ENCODE peak calls at places on chromosomes 13 and 19, in ten cellular contexts. H is psoas muscle, J is heart left ventricle, T is tibial nerve, Q is pancreas, E is lung, U is tibial artery, I is ovary, W is mammary epithelial cell, K is hepatocyte. X is an unnamed sample.

GRCh38 chr19:5145521-5146511 is 176.9 kb downstream of the KDM4B start:
- DNase-seq in E (no peak), Q (peak), K (no peak), I (peak), T (no peak), J (peak), W (no peak), U (no peak), H (peak), X (no peak)

GRCh38 chr19:30459859-30460258 is 87.7 kb downstream of the ZNF536 start:
- DNase-seq in K (no peak), H (no peak), Q (no peak), W (no peak), J (no peak), U (no peak), I (no peak), E (no peak), T (no peak), X (no peak)

GRCh38 chr13:113764793-113765190 is 5.8 kb downstream of the TMEM255B start:
- DNase-seq in T (no peak), J (peak), I (no peak), W (no peak), U (no peak), K (no peak), H (no peak), E (no peak), Q (no peak), X (no peak)

GRCh38 chr19:39941151-39941550 is 6.7 kb upstream of the FCGBP start:
- DNase-seq in H (no peak), T (no peak), K (no peak), E (no peak), J (no peak), I (no peak), Q (no peak), U (no peak), W (no peak), X (no peak)

GRCh38 chr19:41694196-41694595 is 6.1 kb upstream of the CEACAM7 start:
- DNase-seq in H (no peak), J (no peak), K (no peak), U (no peak), E (no peak), I (no peak), W (no peak), Q (no peak), T (no peak), X (no peak)

GRCh38 chr13:52029569-52029968 is 5.1 kb downstream of the UTP14C start:
- DNase-seq in T (no peak), H (no peak), E (no peak), U (no peak), W (no peak), K (no peak), I (no peak), J (no peak), Q (no peak), X (no peak)

GRCh38 chr19:36421749-36422481 is 3.5 kb upstream of the ZFP82 start:
- DNase-seq in U (no peak), E (no peak), W (no peak), Q (no peak), J (no peak), H (no peak), T (no peak), I (no peak), K (no peak), X (no peak)

GRCh38 chr19:42351079-42351735 is 25.8 kb downstream of the MEGF8 start:
- DNase-seq in U (no peak), K (no peak), W (no peak), J (peak), E (no peak), Q (no peak), T (no peak), H (no peak), I (no peak), X (no peak)

GRCh38 chr19:887072-887471 is 5.9 kb downstream of the MED16 start:
- DNase-seq in E (no peak), T (no peak), K (peak), H (no peak), J (no peak), Q (no peak), I (no peak), W (no peak), U (no peak), X (no peak)

GRCh38 chr13:54633461-54633860 is 1604.8 kb downstream of the OLFM4 start:
- DNase-seq in E (no peak), H (no peak), T (no peak), U (no peak), J (no peak), W (no peak), K (no peak), Q (no peak), I (no peak), X (no peak)

GRCh38 chr19:40716031-40716654 is 543 bp downstream of the COQ8B start:
- DNase-seq in H (peak), T (no peak), Q (no peak), I (peak), K (no peak), E (no peak), U (peak), W (peak), J (peak), X (peak)

GRCh38 chr19:28793391-28794168 is 419.4 kb downstream of the UQCRFS1 start:
- DNase-seq in J (no peak), E (no peak), Q (peak), I (no peak), K (peak), W (no peak), H (no peak), U (no peak), T (no peak), X (no peak)

GRCh38 chr19:39398297-39398864 is 7.2 kb downstream of the MED29 start:
- DNase-seq in T (peak), U (peak), W (peak), E (peak), Q (peak), I (no peak), H (peak), K (peak), J (peak), X (peak)

GRCh38 chr19:10603873-10604459 is 16.9 kb upstream of the AP1M2 start:
- DNase-seq in W (peak), J (no peak), H (no peak), E (no peak), U (peak), Q (no peak), K (no peak), T (no peak), I (no peak), X (no peak)

GRCh38 chr19:41528106-41528505 is 47.9 kb upstream of the CEACAM21 start:
- DNase-seq in T (no peak), K (no peak), U (no peak), Q (no peak), W (peak), J (no peak), I (no peak), E (no peak), H (no peak), X (no peak)

GRCh38 chr19:40576181-40576584 is 490 bp upstream of the SHKBP1 start:
- DNase-seq in H (peak), K (no peak), U (no peak), W (no peak), T (no peak), E (no peak), Q (no peak), J (no peak), I (no peak), X (no peak)

GRCh38 chr13:96020155-96020575 is 33.0 kb downstream of the UGGT2 start:
- DNase-seq in Q (no peak), T (no peak), U (no peak), J (no peak), H (no peak), W (peak), I (no peak), K (peak), E (no peak), X (peak)

GRCh38 chr19:58491393-58491792 is 15.2 kb downstream of the ZNF446 start:
- DNase-seq in Q (no peak), U (no peak), W (no peak), H (no peak), E (no peak), I (no peak), K (no peak), J (no peak), T (no peak), X (no peak)

GRCh38 chr19:49687566-49688316 is 1.7 kb upstream of the ADM5 start:
- DNase-seq in T (no peak), H (no peak), W (no peak), Q (no peak), I (no peak), E (no peak), U (no peak), J (no peak), K (no peak), X (no peak)

GRCh38 chr13:33787051-33787591 is 30.8 kb upstream of the RFC3 start:
- DNase-seq in Q (no peak), J (no peak), T (no peak), H (no peak), E (no peak), U (no peak), I (no peak), K (no peak), W (peak), X (no peak)

GRCh38 chr19:33245948-33246728 is 20.5 kb upstream of the SLC7A10 start:
- DNase-seq in T (no peak), W (no peak), Q (no peak), K (no peak), I (no peak), H (no peak), E (no peak), J (peak), U (no peak), X (no peak)

GRCh38 chr19:41420101-41420880 is 6.9 kb downstream of the B3GNT8 start:
- DNase-seq in E (no peak), U (peak), K (no peak), W (no peak), H (no peak), Q (no peak), I (no peak), T (no peak), J (no peak), X (no peak)

GRCh38 chr19:17255150-17255621 is 9.4 kb downstream of the USHBP1 start:
- DNase-seq in K (peak), T (no peak), E (peak), J (no peak), I (no peak), U (no peak), W (no peak), H (no peak), Q (no peak), X (no peak)

GRCh38 chr13:27161980-27162379 is 9.6 kb downstream of the USP12 start:
- DNase-seq in J (no peak), Q (no peak), T (no peak), U (no peak), W (no peak), E (no peak), H (no peak), K (no peak), I (no peak), X (no peak)

GRCh38 chr13:110455941-110456340 is 105.6 kb downstream of the RAB20 start:
- DNase-seq in W (peak), Q (peak), U (peak), H (peak), E (peak), T (peak), J (peak), I (peak), K (peak), X (peak)

GRCh38 chr19:50838239-50838638 is 4.9 kb upstream of the KLK15 start:
- DNase-seq in K (no peak), E (no peak), J (no peak), T (no peak), Q (no peak), W (no peak), H (no peak), U (no peak), I (no peak), X (no peak)

GRCh38 chr13:98199480-98199879 is 22.4 kb upstream of the RNF113B start:
- DNase-seq in E (no peak), W (no peak), H (no peak), U (no peak), J (no peak), Q (no peak), T (no peak), K (no peak), I (no peak), X (no peak)

GRCh38 chr19:35146746-35147466 is 3.9 kb downstream of the FXYD7 start:
- DNase-seq in W (no peak), T (no peak), K (no peak), E (no peak), Q (no peak), H (no peak), U (no peak), J (no peak), I (no peak), X (no peak)

GRCh38 chr13:48816696-48817095 is 159.0 kb upstream of the FNDC3A start:
- DNase-seq in Q (no peak), T (no peak), K (no peak), H (no peak), U (no peak), E (no peak), W (peak), I (no peak), J (no peak), X (no peak)

GRCh38 chr19:3162418-3163229 is 15.9 kb upstream of the S1PR4 start:
- DNase-seq in E (no peak), I (no peak), W (no peak), U (no peak), T (no peak), J (no peak), K (no peak), Q (no peak), H (no peak), X (peak)

GRCh38 chr13:32024750-32025149 is 6.8 kb upstream of the FRY start:
- DNase-seq in W (no peak), K (no peak), J (no peak), U (no peak), Q (no peak), E (no peak), H (no peak), T (no peak), I (no peak), X (no peak)

GRCh38 chr13:32021785-32022184 is 9.8 kb upstream of the FRY start:
- DNase-seq in H (no peak), K (no peak), J (no peak), Q (no peak), I (no peak), W (no peak), E (no peak), T (no peak), U (no peak), X (no peak)

GRCh38 chr13:32022292-32022691 is 9.3 kb upstream of the FRY start:
- DNase-seq in E (no peak), I (no peak), J (no peak), Q (no peak), W (no peak), T (no peak), U (no peak), H (no peak), K (no peak), X (no peak)

GRCh38 chr13:32023096-32023495 is 8.5 kb upstream of the FRY start:
- DNase-seq in E (no peak), K (no peak), T (no peak), J (no peak), Q (no peak), U (no peak), H (no peak), W (no peak), I (no peak), X (no peak)

GRCh38 chr13:32023698-32024097 is 7.9 kb upstream of the FRY start:
- DNase-seq in T (no peak), U (no peak), H (no peak), Q (no peak), K (no peak), J (no peak), W (no peak), I (no peak), E (no peak), X (no peak)
- TF ChIP-seq CTCF in T (no peak), U (no peak), H (no peak), Q (no peak), K (peak), J (no peak), W (peak), I (no peak), E (no peak), X (peak)

GRCh38 chr19:13668964-13669363 is 95.4 kb upstream of the MRI1 start:
- DNase-seq in J (no peak), T (no peak), H (no peak), I (no peak), W (no peak), K (no peak), E (no peak), U (no peak), Q (no peak), X (no peak)

GRCh38 chr19:13665125-13665903 is 99.0 kb upstream of the MRI1 start:
- DNase-seq in K (peak), T (no peak), U (no peak), Q (no peak), H (no peak), W (no peak), J (no peak), I (no peak), E (no peak), X (no peak)

GRCh38 chr19:13670846-13671245 is 93.5 kb upstream of the MRI1 start:
- DNase-seq in Q (no peak), T (no peak), K (no peak), U (no peak), J (no peak), H (no peak), W (no peak), E (no peak), I (no peak), X (no peak)

DNA sequence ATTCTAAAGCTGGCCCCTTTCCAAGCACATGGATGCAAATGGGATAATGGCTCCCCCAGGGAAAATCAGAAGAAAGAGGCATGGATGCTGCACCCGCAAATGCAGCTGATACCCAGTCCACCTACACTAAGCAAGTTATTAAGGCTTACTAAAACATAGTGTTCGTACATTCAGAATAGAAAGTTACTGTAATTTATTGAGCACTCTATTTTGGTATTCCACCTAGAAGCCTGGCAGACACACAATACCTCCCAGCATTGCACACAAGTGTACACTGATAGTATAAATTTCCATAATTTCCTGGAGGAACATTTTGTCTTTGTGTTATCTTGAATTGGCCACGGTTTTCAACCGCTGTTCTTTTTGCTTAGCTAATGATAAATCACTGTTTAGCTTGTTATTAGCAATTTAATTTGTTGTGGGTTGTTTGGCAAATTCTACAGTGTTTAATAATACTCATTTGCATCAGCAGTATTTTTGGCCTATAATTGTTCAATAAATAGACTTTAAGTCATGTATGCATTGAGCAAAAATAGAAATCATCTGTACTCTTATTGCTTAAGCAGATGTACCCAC is 94.5 kb upstream of the MRI1 start:
- DNase-seq in H (no peak), U (no peak), Q (no peak), W (no peak), K (no peak), E (no peak), J (no peak), I (no peak), T (no peak), X (no peak)
- H3K27ac ChIP-seq in H (no peak), U (no peak), Q (no peak), W (no peak), K (no peak), E (no peak), J (no peak), I (no peak), T (no peak), X (no peak)

GRCh38 chr13:40438999-40439797 is 227.2 kb downstream of the FOXO1 start:
- DNase-seq in W (peak), Q (no peak), T (no peak), J (no peak), I (peak), E (no peak), K (peak), H (no peak), U (peak), X (no peak)
- TF ChIP-seq CTCF in W (no peak), Q (no peak), T (no peak), J (no peak), I (no peak), E (no peak), K (no peak), H (no peak), U (no peak), X (no peak)

GRCh38 chr13:30744686-30745085 is 9.3 kb downstream of the ALOX5AP start:
- DNase-seq in Q (no peak), U (no peak), I (no peak), W (no peak), J (no peak), T (no peak), H (no peak), K (no peak), E (no peak), X (no peak)

GRCh38 chr13:30742896-30743295 is 7.6 kb downstream of the ALOX5AP start:
- DNase-seq in J (no peak), H (no peak), K (no peak), E (no peak), Q (no peak), W (no peak), I (no peak), U (no peak), T (no peak), X (no peak)

GRCh38 chr13:30744056-30744684 is 8.8 kb downstream of the ALOX5AP start:
- DNase-seq in H (no peak), K (peak), Q (no peak), W (peak), I (peak), U (no peak), E (peak), J (no peak), T (no peak), X (peak)

GRCh38 chr13:30745917-30746686 is 10.8 kb downstream of the ALOX5AP start:
- DNase-seq in W (peak), H (no peak), T (no peak), K (peak), Q (no peak), U (no peak), I (no peak), J (no peak), E (no peak), X (peak)

DNA sequence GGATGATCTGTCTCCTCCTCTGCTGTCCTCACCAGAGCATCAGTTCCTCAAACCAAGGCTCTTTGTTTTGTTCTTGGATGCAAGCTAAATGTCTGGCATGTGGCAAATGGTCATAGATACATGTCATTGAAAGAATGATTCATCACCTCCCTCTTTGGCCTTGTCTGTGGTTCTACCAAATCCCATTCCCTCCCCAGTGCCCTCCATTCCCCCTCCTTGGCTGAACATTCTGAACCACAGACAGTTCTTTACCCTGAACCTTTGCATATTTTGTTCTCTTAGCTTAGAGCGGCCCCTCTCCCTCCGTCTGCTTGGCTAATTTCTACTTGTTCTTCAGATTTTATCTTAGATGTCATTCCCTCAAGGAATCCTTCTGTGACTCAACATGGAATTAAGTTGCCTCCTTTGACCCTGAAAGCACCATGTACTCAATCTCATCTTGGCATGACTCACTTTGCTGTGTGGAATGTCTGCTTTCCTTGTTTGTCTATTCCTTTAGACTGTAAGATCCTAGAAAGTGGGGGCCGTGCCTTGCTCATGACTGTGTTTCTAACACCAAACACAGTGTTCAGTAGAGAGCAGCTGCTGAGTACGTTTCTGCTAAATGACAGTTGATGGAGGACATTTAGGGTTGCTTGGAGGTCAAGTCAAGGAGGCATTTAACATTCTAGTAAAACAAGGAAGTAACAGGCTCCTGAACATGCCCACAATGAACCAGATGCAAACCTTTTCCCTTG is 8.1 kb downstream of the ALOX5AP start:
- DNase-seq in U (peak), W (peak), H (no peak), E (peak), Q (no peak), J (no peak), K (peak), T (no peak), I (peak), X (peak)
- H3K27ac ChIP-seq in U (peak), W (peak), H (no peak), E (peak), Q (no peak), J (peak), K (peak), T (peak), I (no peak), X (peak)

GRCh38 chr13:93248627-93249047 is 22.0 kb downstream of the GPC6 start:
- DNase-seq in J (no peak), I (no peak), Q (peak), W (no peak), E (no peak), H (no peak), K (peak), T (no peak), U (no peak), X (no peak)
- TF ChIP-seq CTCF in J (no peak), I (no peak), Q (peak), W (peak), E (no peak), H (no peak), K (peak), T (no peak), U (peak), X (no peak)